ENCODE peak calls at places on chromosomes 6 and 20, in five cellular contexts. One of them, this sample, is unnamed.

GRCh38 chr20:15061955-15062354 is 724.5 kb upstream of the FLRT3 start:
- DNase-seq in IMR-90: no peak
- DNase-seq in psoas muscle: no peak
- DNase-seq in H9: peak; percentile 39
- DNase-seq in kidney: peak; percentile 60
- DNase-seq in this sample: no peak

GRCh38 chr20:8547968-8548588 is 416.0 kb downstream of the PLCB1 start:
- DNase-seq in H9: no peak
- DNase-seq in kidney: no peak
- DNase-seq in psoas muscle: no peak
- DNase-seq in IMR-90: no peak
- DNase-seq in this sample: no peak

GRCh38 chr6:144678844-144679243 is 393.7 kb downstream of the UTRN start:
- DNase-seq in kidney: no peak
- DNase-seq in IMR-90: peak; percentile 53
- DNase-seq in H9: no peak
- DNase-seq in psoas muscle: no peak
- DNase-seq in this sample: no peak

GRCh38 chr6:144232434-144233223 is 52.5 kb upstream of the UTRN start:
- DNase-seq in IMR-90: peak; percentile 10
- DNase-seq in psoas muscle: no peak
- DNase-seq in H9: no peak
- DNase-seq in kidney: no peak
- DNase-seq in this sample: no peak

GRCh38 chr20:39800548-39800947 is 838.4 kb downstream of the DHX35 start:
- DNase-seq in psoas muscle: peak; percentile 65
- DNase-seq in H9: no peak
- DNase-seq in IMR-90: peak; percentile 63
- DNase-seq in kidney: peak; percentile 45
- DNase-seq in this sample: no peak

GRCh38 chr6:52590634-52590985 is 13.8 kb upstream of the TRAM2 start:
- DNase-seq in IMR-90: peak; percentile 83
- DNase-seq in H9: no peak
- DNase-seq in kidney: no peak
- DNase-seq in psoas muscle: no peak
- DNase-seq in this sample: no peak

GRCh38 chr20:63082939-63083735 is 76.4 kb upstream of the BHLHE23 start:
- DNase-seq in psoas muscle: peak; percentile 18
- DNase-seq in H9: no peak
- DNase-seq in IMR-90: no peak
- DNase-seq in kidney: peak; percentile 45
- DNase-seq in this sample: no peak

GRCh38 chr6:79724816-79725215 is 93.7 kb downstream of the SH3BGRL2 start:
- DNase-seq in IMR-90: no peak
- DNase-seq in psoas muscle: no peak
- DNase-seq in kidney: no peak
- DNase-seq in H9: no peak
- DNase-seq in this sample: no peak

GRCh38 chr20:3889489-3890409 is 562 bp downstream of the PANK2 start:
- DNase-seq in psoas muscle: peak; percentile 76
- DNase-seq in H9: no peak
- DNase-seq in kidney: peak; percentile 86
- DNase-seq in IMR-90: no peak
- DNase-seq in this sample: no peak

GRCh38 chr6:154930490-154930889 is 64.6 kb upstream of the TIAM2 start:
- DNase-seq in kidney: no peak
- DNase-seq in psoas muscle: no peak
- DNase-seq in IMR-90: no peak
- DNase-seq in H9: no peak
- DNase-seq in this sample: no peak

GRCh38 chr20:34362502-34363061 is 491 bp upstream of the ITCH start:
- DNase-seq in H9: no peak
- DNase-seq in IMR-90: no peak
- DNase-seq in kidney: no peak
- DNase-seq in psoas muscle: no peak
- DNase-seq in this sample: no peak

GRCh38 chr6:82569022-82569421 is 205.4 kb downstream of the TPBG start:
- DNase-seq in kidney: no peak
- DNase-seq in IMR-90: no peak
- DNase-seq in psoas muscle: no peak
- DNase-seq in H9: no peak
- DNase-seq in this sample: no peak

GRCh38 chr20:55375920-55376319 is 629.4 kb downstream of the CBLN4 start:
- DNase-seq in H9: peak; percentile 30
- DNase-seq in psoas muscle: no peak
- DNase-seq in kidney: no peak
- DNase-seq in IMR-90: no peak
- DNase-seq in this sample: no peak

GRCh38 chr20:37273988-37274387 is 12.4 kb upstream of the GHRH start:
- DNase-seq in psoas muscle: no peak
- DNase-seq in kidney: no peak
- DNase-seq in H9: no peak
- DNase-seq in IMR-90: no peak
- DNase-seq in this sample: no peak

GRCh38 chr6:72595812-72596211 is 26.1 kb upstream of the KCNQ5 start:
- DNase-seq in psoas muscle: no peak
- DNase-seq in IMR-90: no peak
- DNase-seq in kidney: no peak
- DNase-seq in H9: no peak
- DNase-seq in this sample: no peak

GRCh38 chr6:70575899-70576298 is 9.2 kb downstream of the SDHAF4 start:
- DNase-seq in H9: no peak
- DNase-seq in psoas muscle: no peak
- DNase-seq in IMR-90: no peak
- DNase-seq in kidney: no peak
- DNase-seq in this sample: peak; percentile 24

GRCh38 chr6:38262609-38263008 is 377.1 kb downstream of the BTBD9 start:
- DNase-seq in psoas muscle: no peak
- DNase-seq in kidney: no peak
- DNase-seq in H9: no peak
- DNase-seq in IMR-90: peak; percentile 74
- DNase-seq in this sample: no peak

GRCh38 chr6:54990001-54990400 is 143.4 kb downstream of the FAM83B start:
- DNase-seq in kidney: no peak
- DNase-seq in H9: no peak
- DNase-seq in psoas muscle: no peak
- DNase-seq in IMR-90: peak; percentile 43
- DNase-seq in this sample: no peak

GRCh38 chr6:162371133-162371532 is 356.4 kb downstream of the PRKN start:
- DNase-seq in psoas muscle: no peak
- DNase-seq in kidney: no peak
- DNase-seq in H9: no peak
- DNase-seq in IMR-90: no peak
- DNase-seq in this sample: no peak

GRCh38 chr6:136591617-136592016 is 41.4 kb upstream of the MAP7 start:
- DNase-seq in kidney: no peak
- DNase-seq in psoas muscle: no peak
- DNase-seq in H9: no peak
- DNase-seq in IMR-90: no peak
- DNase-seq in this sample: no peak

GRCh38 chr20:58642465-58642864 is 8.6 kb upstream of the STX16 start:
- DNase-seq in psoas muscle: no peak
- DNase-seq in IMR-90: no peak
- DNase-seq in H9: peak; percentile 1
- DNase-seq in kidney: no peak
- DNase-seq in this sample: no peak

GRCh38 chr20:31674895-31675827 is 37.4 kb downstream of the COX4I2 start:
- DNase-seq in IMR-90: peak; percentile 64
- DNase-seq in H9: no peak
- DNase-seq in psoas muscle: peak; percentile 78
- DNase-seq in kidney: peak; percentile 82
- DNase-seq in this sample: no peak

GRCh38 chr6:170284126-170284773 is 6.6 kb downstream of the DLL1 start:
- DNase-seq in kidney: no peak
- DNase-seq in H9: no peak
- DNase-seq in IMR-90: no peak
- DNase-seq in psoas muscle: peak; percentile 26
- DNase-seq in this sample: no peak

GRCh38 chr20:17648782-17649730 is 33.0 kb downstream of the RRBP1 start:
- DNase-seq in psoas muscle: peak; percentile 40
- DNase-seq in kidney: no peak
- DNase-seq in H9: no peak
- DNase-seq in IMR-90: no peak
- DNase-seq in this sample: no peak

GRCh38 chr6:119308048-119308570 is 41.5 kb downstream of the MAN1A1 start:
- DNase-seq in kidney: no peak
- DNase-seq in psoas muscle: no peak
- DNase-seq in H9: no peak
- DNase-seq in IMR-90: peak; percentile 84
- DNase-seq in this sample: no peak

GRCh38 chr6:128860782-128861181 is 22.2 kb upstream of the LAMA2 start:
- DNase-seq in IMR-90: no peak
- DNase-seq in psoas muscle: no peak
- DNase-seq in H9: no peak
- DNase-seq in kidney: no peak
- DNase-seq in this sample: no peak
- TF ChIP-seq CTCF in IMR-90: no peak
- TF ChIP-seq CTCF in psoas muscle: no peak
- TF ChIP-seq CTCF in H9: no peak
- TF ChIP-seq CTCF in kidney: no peak
- TF ChIP-seq CTCF in this sample: no peak

GRCh38 chr6:159100011-159100788 is 55.4 kb upstream of the TAGAP start:
- DNase-seq in H9: no peak
- DNase-seq in kidney: no peak
- DNase-seq in psoas muscle: no peak
- DNase-seq in IMR-90: no peak
- DNase-seq in this sample: no peak

GRCh38 chr6:159097256-159097655 is 52.5 kb upstream of the TAGAP start:
- DNase-seq in H9: no peak
- DNase-seq in kidney: no peak
- DNase-seq in IMR-90: no peak
- DNase-seq in psoas muscle: no peak
- DNase-seq in this sample: no peak

GRCh38 chr6:159100789-159101182 is 56.0 kb upstream of the TAGAP start:
- DNase-seq in H9: no peak
- DNase-seq in psoas muscle: no peak
- DNase-seq in IMR-90: no peak
- DNase-seq in kidney: no peak
- DNase-seq in this sample: no peak

GRCh38 chr6:159099311-159099710 is 54.5 kb upstream of the TAGAP start:
- DNase-seq in IMR-90: no peak
- DNase-seq in H9: no peak
- DNase-seq in psoas muscle: no peak
- DNase-seq in kidney: no peak
- DNase-seq in this sample: no peak

GRCh38 chr6:159098636-159099106 is 53.9 kb upstream of the TAGAP start:
- DNase-seq in IMR-90: no peak
- DNase-seq in psoas muscle: no peak
- DNase-seq in H9: no peak
- DNase-seq in kidney: peak; percentile 80
- DNase-seq in this sample: no peak
- H3K4me1 ChIP-seq in IMR-90: no peaks in the 10 kb centered on the region
- H3K4me1 ChIP-seq in psoas muscle: no peaks in the 10 kb centered on the region
- H3K4me1 ChIP-seq in H9: no peaks in the 10 kb centered on the region
- H3K4me1 ChIP-seq in kidney: no peaks in the 10 kb centered on the region
- H3K4me1 ChIP-seq in this sample: peaks cover under 1% of the 10 kb centered on the region

DNA sequence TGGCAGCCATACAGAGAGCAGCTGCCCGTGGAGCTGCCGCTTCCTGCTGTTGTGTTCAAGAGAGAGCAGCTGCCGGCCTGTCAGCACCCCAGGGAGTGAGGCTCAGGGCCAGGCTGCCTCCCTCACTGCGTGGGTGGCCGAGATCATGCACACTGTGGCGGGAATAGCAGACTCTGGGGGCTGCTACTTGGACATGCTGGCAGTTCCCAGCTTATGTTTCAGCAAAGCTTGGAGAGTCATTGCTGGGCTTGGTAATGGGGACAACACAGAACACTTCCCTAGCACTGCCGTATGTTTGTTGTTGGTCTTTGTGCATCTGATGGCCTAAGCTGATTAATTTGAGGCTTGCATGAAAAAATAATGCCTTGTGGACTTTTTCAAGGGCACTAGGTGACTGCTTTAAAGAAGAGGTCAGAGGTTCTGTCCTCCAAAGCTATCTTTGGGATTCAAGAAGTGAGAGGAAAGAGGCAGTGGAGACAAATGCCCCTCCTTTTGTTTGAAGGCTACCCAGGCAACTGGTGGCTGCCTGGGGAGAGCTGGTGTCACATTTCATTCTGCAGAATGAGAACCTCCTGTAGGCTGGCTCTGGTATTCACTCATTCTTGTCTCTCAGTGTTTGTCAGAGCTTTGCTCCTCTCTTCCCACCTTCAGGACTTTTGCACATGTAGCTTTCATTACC is 18.8 kb downstream of the MRAP2 start:
- DNase-seq in kidney: peak; percentile 95
- DNase-seq in IMR-90: peak; percentile 50
- DNase-seq in psoas muscle: peak; percentile 77
- DNase-seq in H9: peak; percentile 82
- DNase-seq in this sample: peak; percentile 91
- TF ChIP-seq CTCF in kidney: no peak
- TF ChIP-seq CTCF in IMR-90: no peak
- TF ChIP-seq CTCF in psoas muscle: no peak
- TF ChIP-seq CTCF in H9: peak; percentile 46
- TF ChIP-seq CTCF in this sample: no peak

DNA sequence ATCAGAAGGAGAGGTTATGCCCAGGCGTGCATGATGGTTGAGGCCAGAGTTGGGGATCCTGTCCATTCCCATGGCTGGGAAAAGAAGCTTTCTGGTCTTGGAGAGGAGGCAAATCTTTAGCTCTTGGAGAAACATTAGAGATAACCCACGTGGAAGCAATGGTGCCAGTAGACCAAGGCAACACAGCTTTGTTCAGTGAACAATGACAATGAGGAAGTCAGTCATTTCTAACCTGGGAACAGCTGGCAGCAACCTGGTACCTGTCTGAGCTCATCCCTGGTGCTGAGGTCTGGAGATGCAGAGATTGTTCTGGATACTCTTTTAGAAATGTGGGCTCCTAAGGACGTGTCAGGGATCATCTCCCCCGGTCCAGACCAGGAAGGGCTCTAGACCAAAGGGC is 76.7 kb upstream of the PAX1 start:
- DNase-seq in psoas muscle: no peak
- DNase-seq in kidney: no peak
- DNase-seq in H9: no peak
- DNase-seq in IMR-90: no peak
- DNase-seq in this sample: no peak
- H3K4me1 ChIP-seq in psoas muscle: no peaks in the 10 kb centered on the region
- H3K4me1 ChIP-seq in kidney: no peaks in the 10 kb centered on the region
- H3K4me1 ChIP-seq in H9: no peaks in the 10 kb centered on the region
- H3K4me1 ChIP-seq in IMR-90: no peaks in the 10 kb centered on the region
- H3K4me1 ChIP-seq in this sample: no peaks in the 10 kb centered on the region